ENCODE peak calls at places on chromosomes 16 and 17, in six cellular contexts. One of them, this sample, is unnamed.

GRCh38 chr16:1367486-1368174 is 15.9 kb downstream of the GNPTG start:
- DNase-seq in A549: no peak
- DNase-seq in endothelial cell of umbilical vein: no peak
- DNase-seq in GM12878: no peak
- DNase-seq in K562: no peak
- DNase-seq in NB4: no peak
- DNase-seq in this sample: no peak

GRCh38 chr16:67800252-67801046 is 5.9 kb downstream of the RANBP10 start:
- DNase-seq in K562: peak
- DNase-seq in GM12878: no peak
- DNase-seq in A549: no peak
- DNase-seq in NB4: no peak
- DNase-seq in endothelial cell of umbilical vein: no peak
- DNase-seq in this sample: no peak

GRCh38 chr16:27374794-27375499 is 27.0 kb upstream of the IL21R start:
- DNase-seq in K562: peak
- DNase-seq in A549: peak
- DNase-seq in NB4: peak
- DNase-seq in endothelial cell of umbilical vein: peak
- DNase-seq in GM12878: peak
- DNase-seq in this sample: peak

GRCh38 chr17:48925251-48925990 is 17.2 kb downstream of the UBE2Z start:
- DNase-seq in A549: no peak
- DNase-seq in GM12878: no peak
- DNase-seq in K562: no peak
- DNase-seq in endothelial cell of umbilical vein: no peak
- DNase-seq in NB4: no peak
- DNase-seq in this sample: no peak

GRCh38 chr17:2782030-2782429 is 14.2 kb upstream of the RAP1GAP2 start:
- DNase-seq in NB4: peak
- DNase-seq in endothelial cell of umbilical vein: no peak
- DNase-seq in A549: peak
- DNase-seq in GM12878: no peak
- DNase-seq in K562: no peak
- DNase-seq in this sample: no peak

GRCh38 chr16:24815052-24815451 is 30.7 kb upstream of the SLC5A11 start:
- DNase-seq in A549: no peak
- DNase-seq in NB4: no peak
- DNase-seq in GM12878: no peak
- DNase-seq in K562: no peak
- DNase-seq in endothelial cell of umbilical vein: no peak
- DNase-seq in this sample: no peak

GRCh38 chr17:4944163-4944553 is 4.1 kb downstream of the RNF167 start:
- DNase-seq in K562: no peak
- DNase-seq in NB4: peak
- DNase-seq in endothelial cell of umbilical vein: no peak
- DNase-seq in A549: no peak
- DNase-seq in GM12878: no peak
- DNase-seq in this sample: no peak

GRCh38 chr17:36623281-36623680 is 21.9 kb downstream of the MRM1 start:
- DNase-seq in endothelial cell of umbilical vein: no peak
- DNase-seq in K562: no peak
- DNase-seq in A549: no peak
- DNase-seq in GM12878: no peak
- DNase-seq in NB4: no peak
- DNase-seq in this sample: no peak

GRCh38 chr17:78421534-78422266 is 43.3 kb downstream of the PGS1 start:
- DNase-seq in GM12878: peak
- DNase-seq in NB4: peak
- DNase-seq in A549: peak
- DNase-seq in endothelial cell of umbilical vein: peak
- DNase-seq in K562: peak
- DNase-seq in this sample: peak

GRCh38 chr17:61378658-61379456 is 20.8 kb upstream of the TBX2 start:
- DNase-seq in NB4: no peak
- DNase-seq in A549: no peak
- DNase-seq in endothelial cell of umbilical vein: no peak
- DNase-seq in GM12878: no peak
- DNase-seq in K562: no peak
- DNase-seq in this sample: peak

GRCh38 chr17:61381537-61381936 is 18.1 kb upstream of the TBX2 start:
- DNase-seq in NB4: no peak
- DNase-seq in endothelial cell of umbilical vein: no peak
- DNase-seq in K562: no peak
- DNase-seq in A549: no peak
- DNase-seq in GM12878: no peak
- DNase-seq in this sample: no peak

GRCh38 chr17:61380217-61380835 is 19.3 kb upstream of the TBX2 start:
- DNase-seq in A549: no peak
- DNase-seq in K562: no peak
- DNase-seq in GM12878: no peak
- DNase-seq in NB4: no peak
- DNase-seq in endothelial cell of umbilical vein: no peak
- DNase-seq in this sample: no peak

GRCh38 chr17:61380836-61381525 is 18.7 kb upstream of the TBX2 start:
- DNase-seq in K562: no peak
- DNase-seq in GM12878: no peak
- DNase-seq in endothelial cell of umbilical vein: no peak
- DNase-seq in A549: no peak
- DNase-seq in NB4: no peak
- DNase-seq in this sample: no peak

GRCh38 chr17:61379457-61380216 is 20.0 kb upstream of the TBX2 start:
- DNase-seq in NB4: no peak
- DNase-seq in endothelial cell of umbilical vein: no peak
- DNase-seq in K562: no peak
- DNase-seq in GM12878: no peak
- DNase-seq in A549: no peak
- DNase-seq in this sample: peak
- TF ChIP-seq MYC in NB4: no peak
- TF ChIP-seq MYC in endothelial cell of umbilical vein: no peak
- TF ChIP-seq MYC in K562: no peak
- TF ChIP-seq MYC in GM12878: no peak
- TF ChIP-seq MYC in A549: no peak
- TF ChIP-seq MYC in this sample: no peak

DNA sequence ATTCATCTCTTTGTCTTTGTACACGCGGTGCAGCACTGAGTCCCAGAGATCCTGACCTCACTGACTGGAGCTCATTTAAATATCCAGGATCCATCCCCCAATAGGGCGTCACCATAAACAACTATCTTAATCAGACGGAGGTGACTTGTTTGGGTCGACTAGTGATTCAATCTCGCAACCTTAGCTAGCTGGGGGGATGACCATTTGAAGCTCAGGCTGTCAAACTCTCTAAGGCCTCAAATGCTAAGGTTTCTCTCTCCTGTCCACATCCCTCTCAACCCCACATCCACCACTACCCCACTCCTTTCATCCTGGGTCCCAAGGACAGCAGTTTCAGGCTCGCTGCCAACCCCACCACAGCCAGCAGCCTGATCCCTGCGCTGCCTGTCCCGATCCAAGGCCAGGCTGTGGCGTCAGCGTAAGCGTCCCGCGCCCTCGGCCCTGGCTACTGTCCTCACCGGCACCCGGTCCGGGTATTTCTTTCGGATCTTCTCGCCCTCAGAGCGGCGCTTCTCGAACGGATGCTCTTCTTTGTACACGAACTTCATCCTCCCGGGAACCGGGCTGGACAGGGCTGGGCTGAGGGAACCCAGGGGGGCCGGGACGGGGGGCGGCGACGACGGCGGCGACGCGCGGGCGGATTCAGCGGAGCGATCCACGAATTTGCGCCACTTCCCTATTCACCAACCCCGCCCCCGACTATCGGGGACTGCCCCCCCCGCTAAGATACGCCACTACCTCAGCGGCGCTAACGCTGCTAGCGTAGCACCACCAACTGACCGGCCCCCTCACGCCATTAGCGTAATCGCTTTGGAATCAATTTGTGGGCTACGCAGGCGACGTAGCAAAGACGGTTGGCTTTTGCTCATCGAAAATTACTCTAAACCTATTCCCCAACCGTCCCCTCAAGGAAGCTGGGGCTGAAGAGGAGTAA is at the start of gene GABARAP:
- DNase-seq in A549: peak
- DNase-seq in GM12878: peak
- DNase-seq in K562: peak
- DNase-seq in NB4: peak
- DNase-seq in endothelial cell of umbilical vein: peak
- DNase-seq in this sample: peak
- TF ChIP-seq MYC in A549: peak
- TF ChIP-seq MYC in GM12878: no peak
- TF ChIP-seq MYC in K562: peak
- TF ChIP-seq MYC in NB4: no peak
- TF ChIP-seq MYC in endothelial cell of umbilical vein: no peak
- TF ChIP-seq MYC in this sample: peak

GRCh38 chr16:9259914-9260608 is 168.6 kb downstream of the HAPSTR1 start:
- DNase-seq in endothelial cell of umbilical vein: no peak
- DNase-seq in K562: no peak
- DNase-seq in GM12878: no peak
- DNase-seq in A549: no peak
- DNase-seq in NB4: no peak
- DNase-seq in this sample: peak

GRCh38 chr16:9260665-9261064 is 169.2 kb downstream of the HAPSTR1 start:
- DNase-seq in GM12878: no peak
- DNase-seq in A549: no peak
- DNase-seq in endothelial cell of umbilical vein: no peak
- DNase-seq in K562: no peak
- DNase-seq in NB4: no peak
- DNase-seq in this sample: peak

GRCh38 chr16:9257843-9258242 is 166.4 kb downstream of the HAPSTR1 start:
- DNase-seq in K562: no peak
- DNase-seq in NB4: no peak
- DNase-seq in endothelial cell of umbilical vein: no peak
- DNase-seq in GM12878: no peak
- DNase-seq in A549: no peak
- DNase-seq in this sample: no peak

GRCh38 chr16:9256196-9256595 is 164.8 kb downstream of the HAPSTR1 start:
- DNase-seq in K562: peak
- DNase-seq in NB4: peak
- DNase-seq in A549: peak
- DNase-seq in GM12878: no peak
- DNase-seq in endothelial cell of umbilical vein: peak
- DNase-seq in this sample: peak

GRCh38 chr16:9258423-9259051 is 167.1 kb downstream of the HAPSTR1 start:
- DNase-seq in GM12878: no peak
- DNase-seq in A549: peak
- DNase-seq in K562: peak
- DNase-seq in endothelial cell of umbilical vein: peak
- DNase-seq in NB4: peak
- DNase-seq in this sample: peak
- TF ChIP-seq MYC in GM12878: no peak
- TF ChIP-seq MYC in A549: no peak
- TF ChIP-seq MYC in K562: no peak
- TF ChIP-seq MYC in endothelial cell of umbilical vein: no peak
- TF ChIP-seq MYC in NB4: no peak
- TF ChIP-seq MYC in this sample: no peak

DNA sequence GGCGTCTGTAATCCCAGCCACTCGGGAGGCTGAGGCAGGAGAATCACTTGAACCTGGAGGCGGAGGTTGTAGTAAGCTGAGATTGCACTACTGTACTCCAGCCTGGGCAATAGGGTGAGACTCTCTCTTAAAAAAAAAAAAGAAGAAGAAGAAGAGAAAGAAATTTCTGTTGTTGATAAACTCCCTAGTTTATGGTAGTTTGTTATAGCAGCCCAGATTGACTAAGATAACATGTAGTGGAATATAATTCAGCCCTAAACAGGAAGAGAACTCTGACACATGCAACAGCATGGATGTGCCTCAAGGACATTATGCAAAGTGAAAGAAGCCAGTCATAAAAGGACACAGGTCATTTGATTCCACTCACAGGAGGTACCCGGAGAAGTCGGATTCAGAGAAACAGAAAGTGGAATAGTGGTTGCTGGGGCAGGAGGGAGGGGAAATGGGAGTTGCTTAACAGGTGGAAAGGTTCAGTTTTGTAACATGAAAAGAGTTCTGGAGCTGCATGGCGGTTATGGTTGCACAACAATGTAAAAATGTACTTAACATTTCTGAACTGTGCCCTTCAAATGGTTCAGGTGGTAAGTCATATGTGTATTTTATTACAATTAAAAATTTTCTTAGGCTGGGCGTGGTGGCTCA is 26.0 kb upstream of the PRM1 start:
- DNase-seq in endothelial cell of umbilical vein: no peak
- DNase-seq in K562: no peak
- DNase-seq in GM12878: no peak
- DNase-seq in A549: no peak
- DNase-seq in NB4: peak
- DNase-seq in this sample: peak
- TF ChIP-seq MYC in endothelial cell of umbilical vein: no peak
- TF ChIP-seq MYC in K562: no peak
- TF ChIP-seq MYC in GM12878: no peak
- TF ChIP-seq MYC in A549: no peak
- TF ChIP-seq MYC in NB4: no peak
- TF ChIP-seq MYC in this sample: peak

GRCh38 chr17:50923611-50924010 is 57.5 kb upstream of the TOB1 start:
- DNase-seq in endothelial cell of umbilical vein: no peak
- DNase-seq in A549: no peak
- DNase-seq in K562: no peak
- DNase-seq in NB4: no peak
- DNase-seq in GM12878: no peak
- DNase-seq in this sample: no peak

GRCh38 chr17:50924300-50924699 is 58.1 kb upstream of the TOB1 start:
- DNase-seq in GM12878: no peak
- DNase-seq in endothelial cell of umbilical vein: no peak
- DNase-seq in K562: no peak
- DNase-seq in A549: no peak
- DNase-seq in NB4: no peak
- DNase-seq in this sample: no peak

GRCh38 chr17:50922107-50922506 is 56.0 kb upstream of the TOB1 start:
- DNase-seq in endothelial cell of umbilical vein: no peak
- DNase-seq in GM12878: no peak
- DNase-seq in K562: no peak
- DNase-seq in NB4: no peak
- DNase-seq in A549: no peak
- DNase-seq in this sample: no peak

GRCh38 chr17:50920891-50921595 is 54.9 kb upstream of the TOB1 start:
- DNase-seq in NB4: no peak
- DNase-seq in endothelial cell of umbilical vein: no peak
- DNase-seq in K562: no peak
- DNase-seq in A549: no peak
- DNase-seq in GM12878: no peak
- DNase-seq in this sample: no peak

DNA sequence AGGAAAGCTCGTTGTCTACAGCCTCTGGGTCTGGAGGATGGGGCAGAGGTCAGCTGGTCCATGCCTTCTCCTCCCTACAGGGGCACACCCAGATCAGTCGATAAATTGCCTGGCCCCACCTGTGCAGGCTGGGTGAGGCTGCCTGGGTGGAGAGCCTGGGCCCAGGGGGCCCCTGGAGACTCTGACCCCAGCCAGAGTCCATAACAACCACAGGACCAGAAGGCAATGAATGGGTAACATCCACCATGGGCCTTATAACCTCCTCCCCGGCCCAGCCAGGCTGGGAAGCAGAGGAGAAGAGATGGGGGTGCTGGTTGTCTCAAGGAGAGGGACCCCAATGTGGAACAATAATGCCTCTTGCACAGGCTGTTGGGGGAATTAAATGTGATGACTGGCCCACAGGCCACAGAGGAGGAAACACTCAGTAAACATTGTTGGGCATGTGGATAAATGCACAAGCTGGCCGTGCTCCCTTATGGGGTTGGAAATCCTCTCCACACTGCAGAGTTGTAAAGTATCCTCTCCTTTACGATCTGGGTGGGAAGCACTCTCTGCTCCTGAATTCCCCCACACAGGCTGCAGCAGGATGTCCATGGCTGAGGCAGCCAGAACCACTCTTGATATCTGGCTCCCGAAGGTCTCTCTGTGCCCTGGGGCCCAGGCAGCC is 56.7 kb upstream of the TOB1 start:
- DNase-seq in endothelial cell of umbilical vein: no peak
- DNase-seq in NB4: no peak
- DNase-seq in A549: no peak
- DNase-seq in GM12878: no peak
- DNase-seq in K562: no peak
- DNase-seq in this sample: no peak
- TF ChIP-seq MYC in endothelial cell of umbilical vein: no peak
- TF ChIP-seq MYC in NB4: no peak
- TF ChIP-seq MYC in A549: no peak
- TF ChIP-seq MYC in GM12878: no peak
- TF ChIP-seq MYC in K562: no peak
- TF ChIP-seq MYC in this sample: no peak

This sample was measured in HepG2.